ENCODE peak calls at places on chromosomes 6 and 20, in seven cellular contexts. J is AG10803, E is cardiac muscle cell, X is epithelial cell of esophagus, N is OCI-LY7, M is BJ, W is neural progenitor cell. G is an unnamed sample.

GRCh38 chr6:146851837-146852236 is 253.1 kb downstream of the ADGB start:
- DNase-seq in J (peak), M (peak), E (no peak), N (no peak), W (no peak), X (peak), G (peak)

GRCh38 chr6:82971877-82972460 is 93.7 kb downstream of the UBE3D start:
- DNase-seq in J (peak), E (no peak), W (no peak), X (no peak), N (no peak), M (no peak), G (no peak)

GRCh38 chr20:36802326-36803223 is 29.0 kb upstream of the DSN1 start:
- DNase-seq in X (peak), N (no peak), E (no peak), W (no peak), J (peak), M (no peak), G (peak)

GRCh38 chr6:13194852-13195251 is 133.5 kb downstream of the TBC1D7 start:
- DNase-seq in X (peak), J (peak), W (peak), N (peak), M (no peak), E (peak), G (peak)

GRCh38 chr6:11295969-11296368 is 63.5 kb upstream of the NEDD9 start:
- DNase-seq in M (no peak), X (no peak), E (no peak), N (no peak), W (no peak), J (no peak), G (no peak)

GRCh38 chr6:2839195-2839981 is 2.3 kb downstream of the SERPINB1 start:
- DNase-seq in M (no peak), E (no peak), N (no peak), J (peak), X (peak), W (no peak), G (peak)

GRCh38 chr20:48405909-48406308 is 421.9 kb downstream of the PREX1 start:
- DNase-seq in J (no peak), M (no peak), W (peak), X (no peak), E (no peak), N (no peak), G (no peak)

GRCh38 chr6:140320799-140321099 is 946.3 kb upstream of the CITED2 start:
- DNase-seq in J (no peak), N (no peak), E (no peak), W (no peak), X (no peak), M (no peak), G (no peak)

GRCh38 chr6:119865466-119866350 is 516.1 kb upstream of the MAN1A1 start:
- DNase-seq in X (peak), E (no peak), J (no peak), W (no peak), M (peak), N (no peak), G (no peak)

GRCh38 chr20:61674051-61674450 is 391.6 kb downstream of the TAF4 start:
- DNase-seq in N (no peak), X (no peak), M (no peak), W (no peak), J (no peak), E (no peak), G (no peak)

GRCh38 chr6:11039040-11039439 is 5.1 kb downstream of the ELOVL2 start:
- DNase-seq in N (no peak), X (no peak), W (no peak), M (no peak), J (no peak), E (no peak), G (no peak)

GRCh38 chr6:163950159-163950558 is 535.6 kb downstream of the QKI start:
- DNase-seq in N (no peak), E (no peak), W (no peak), X (no peak), M (no peak), J (peak), G (peak)

GRCh38 chr6:136822051-136822378 is 377 bp upstream of the PEX7 start:
- DNase-seq in W (peak), J (peak), X (no peak), M (peak), N (peak), E (no peak), G (no peak)

GRCh38 chr20:10093087-10093591 is 58.4 kb downstream of the ANKEF1 start:
- DNase-seq in M (peak), J (peak), W (no peak), E (no peak), N (no peak), X (peak), G (peak)

GRCh38 chr6:167898673-167899311 is 72.1 kb downstream of the AFDN start:
- DNase-seq in X (peak), N (peak), M (no peak), E (peak), J (peak), W (peak), G (peak)

GRCh38 chr6:105179244-105180065 is at the start of gene POPDC3:
- DNase-seq in E (peak), M (no peak), W (peak), X (peak), J (peak), N (no peak), G (peak)

GRCh38 chr6:21438986-21439352 is 154.6 kb upstream of the SOX4 start:
- DNase-seq in X (no peak), J (no peak), W (no peak), E (no peak), M (no peak), N (no peak), G (no peak)

GRCh38 chr6:17013701-17014100 is 88.1 kb upstream of the STMND1 start:
- DNase-seq in E (no peak), J (peak), N (no peak), M (peak), W (no peak), X (peak), G (peak)

GRCh38 chr6:104684911-104685415 is 174.8 kb downstream of the HACE1 start:
- DNase-seq in X (no peak), W (no peak), N (no peak), E (no peak), J (no peak), M (no peak), G (no peak)

GRCh38 chr6:170062209-170062903 is 228.5 kb downstream of the DLL1 start:
- DNase-seq in W (no peak), M (no peak), X (no peak), N (no peak), E (no peak), J (no peak), G (no peak)

GRCh38 chr20:37524221-37524700 is 3.2 kb downstream of the NNAT start:
- DNase-seq in J (no peak), E (no peak), M (no peak), W (no peak), N (no peak), X (no peak), G (no peak)

GRCh38 chr20:48524582-48524981 is 303.2 kb downstream of the PREX1 start:
- DNase-seq in M (no peak), X (no peak), N (no peak), E (no peak), J (no peak), W (no peak), G (no peak)

GRCh38 chr6:27518881-27519795 is 46.2 kb upstream of the ZNF184 start:
- DNase-seq in X (peak), N (peak), J (peak), E (peak), W (peak), M (peak), G (peak)

GRCh38 chr6:70668499-70668812 is 773 bp downstream of the SMAP1 start:
- DNase-seq in X (peak), W (no peak), N (no peak), E (peak), M (no peak), J (peak), G (no peak)

GRCh38 chr6:170093276-170093657 is 197.6 kb downstream of the DLL1 start:
- DNase-seq in M (no peak), N (no peak), X (no peak), E (no peak), J (no peak), W (no peak), G (no peak)

GRCh38 chr20:19073584-19074198 is 138.8 kb upstream of the SLC24A3 start:
- DNase-seq in X (no peak), N (peak), E (peak), W (peak), M (no peak), J (no peak), G (no peak)

GRCh38 chr6:130223508-130223907 is 757 bp upstream of the SAMD3 start:
- DNase-seq in M (no peak), E (no peak), W (no peak), X (peak), N (peak), J (no peak), G (no peak)

GRCh38 chr6:14857501-14857900 is 388.4 kb upstream of the JARID2 start:
- DNase-seq in W (no peak), M (no peak), J (no peak), X (no peak), N (no peak), E (no peak), G (no peak)

GRCh38 chr20:18144541-18145099 is 7.0 kb downstream of the KAT14 start:
- DNase-seq in M (no peak), J (no peak), N (no peak), W (no peak), E (no peak), X (peak), G (no peak)

GRCh38 chr6:82160255-82160990 is 87.1 kb downstream of the IBTK start:
- DNase-seq in X (no peak), J (no peak), E (no peak), W (no peak), M (no peak), N (no peak), G (no peak)

DNA sequence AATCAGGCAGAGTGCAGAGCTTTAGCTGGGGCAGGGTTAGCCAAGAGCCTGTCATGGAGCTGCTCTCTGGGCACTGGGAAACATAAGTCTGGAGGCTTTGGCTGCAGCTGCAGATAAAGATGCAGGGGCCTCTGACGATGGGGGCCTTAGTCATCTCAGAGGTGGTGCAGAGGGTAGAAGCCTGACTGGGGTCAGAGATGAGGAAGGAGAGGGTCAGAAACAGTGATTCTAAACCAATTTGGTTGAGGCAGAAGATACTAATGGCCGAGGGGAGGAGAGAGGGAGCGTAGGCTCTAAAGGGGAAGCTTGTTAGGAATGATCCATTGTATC is 33.7 kb downstream of the PLEKHG1 start:
- DNase-seq in X (no peak), M (no peak), E (no peak), W (no peak), N (no peak), J (no peak), G (no peak)
- H3K4me3 ChIP-seq in X (no peak), M (no peak), E (no peak), W (no peak), N (peak), J (no peak), G (no peak)

DNA sequence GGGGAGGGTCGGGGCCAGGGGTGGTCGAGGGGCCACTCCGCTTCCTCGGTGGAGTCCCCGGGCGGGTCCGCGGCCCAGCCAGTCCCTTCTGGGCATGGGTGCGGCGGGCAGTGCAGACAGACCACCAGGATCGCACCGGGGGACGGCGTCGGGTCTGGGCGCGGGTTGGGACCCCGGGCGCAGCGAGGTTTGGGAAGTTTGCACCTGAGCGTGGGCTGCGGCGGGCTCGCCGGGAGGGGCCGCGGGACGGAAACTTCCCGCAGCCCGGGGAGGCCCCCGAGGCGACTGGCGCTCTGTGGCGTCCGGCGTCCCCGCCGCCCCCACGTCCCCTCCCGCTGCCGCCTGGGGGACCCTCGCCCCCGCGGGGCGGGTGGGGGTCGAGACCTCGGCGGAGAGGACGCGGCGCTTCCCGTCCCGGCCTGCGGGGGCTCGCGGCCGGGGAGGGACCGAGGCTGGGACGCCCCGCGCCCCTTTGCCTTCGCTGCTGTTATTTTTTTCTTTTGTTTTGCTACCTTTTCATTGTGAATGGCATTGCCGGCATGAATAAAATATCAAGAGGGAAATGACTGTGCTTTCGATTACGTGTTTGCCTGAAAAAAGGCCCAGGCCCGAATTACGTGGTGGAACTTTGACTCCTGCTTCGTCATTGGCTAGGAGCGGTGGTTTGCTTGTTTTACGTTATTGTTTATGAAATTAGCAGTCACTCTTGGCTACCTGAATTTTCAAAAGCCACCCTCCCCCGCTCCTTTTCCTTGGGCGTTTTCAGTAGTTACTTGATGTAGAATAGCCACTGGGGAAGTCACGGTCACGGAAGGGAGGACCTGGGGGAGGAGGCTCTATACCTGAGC is 701 bp downstream of the SNX9 start:
- DNase-seq in M (no peak), X (peak), W (peak), J (peak), E (peak), N (no peak), G (peak)
- TF ChIP-seq CTCF in M (no peak), X (no peak), W (peak), J (no peak), E (no peak), N (no peak), G (no peak)

GRCh38 chr20:22584922-22585785 is 782 bp upstream of the FOXA2 start:
- DNase-seq in W (peak), E (peak), J (no peak), X (peak), N (no peak), M (no peak), G (no peak)

GRCh38 chr20:22583773-22584629 is at the start of gene FOXA2:
- DNase-seq in E (peak), M (no peak), W (peak), J (no peak), X (peak), N (no peak), G (peak)

GRCh38 chr20:22585786-22586493 is 1.6 kb upstream of the FOXA2 start:
- DNase-seq in E (no peak), J (no peak), N (no peak), W (no peak), X (no peak), M (no peak), G (no peak)

GRCh38 chr20:22582960-22583772 is 1.2 kb downstream of the FOXA2 start:
- DNase-seq in W (peak), X (peak), J (no peak), N (no peak), M (no peak), E (peak), G (no peak)

DNA sequence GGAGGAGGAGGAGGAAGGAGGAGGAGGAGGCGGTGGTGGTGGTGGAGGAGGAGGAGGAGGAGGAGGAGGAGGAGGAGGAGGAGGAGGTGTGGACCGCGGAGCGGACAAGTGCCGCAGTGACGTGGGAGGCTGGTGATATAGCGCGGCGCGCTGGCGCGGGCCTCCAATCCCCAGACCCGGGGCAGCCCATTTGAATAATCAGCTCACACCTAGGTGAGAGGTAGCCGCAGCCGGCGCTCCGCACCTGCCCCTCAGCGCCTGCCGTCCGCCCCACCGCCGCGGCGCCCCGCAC is 204 bp upstream of the FOXA2 start:
- DNase-seq in X (peak), J (no peak), W (peak), N (no peak), E (no peak), M (no peak), G (no peak)
- H3K4me3 ChIP-seq in X (peak), J (no peak), W (peak), N (no peak), E (no peak), M (no peak), G (no peak)

GRCh38 chr20:57387945-57388351 is 3.2 kb upstream of the RBM38 start:
- DNase-seq in W (no peak), X (no peak), J (no peak), M (no peak), E (no peak), N (no peak), G (no peak)
- TF ChIP-seq CTCF in W (no peak), X (no peak), J (no peak), M (no peak), E (no peak), N (no peak), G (no peak)

DNA sequence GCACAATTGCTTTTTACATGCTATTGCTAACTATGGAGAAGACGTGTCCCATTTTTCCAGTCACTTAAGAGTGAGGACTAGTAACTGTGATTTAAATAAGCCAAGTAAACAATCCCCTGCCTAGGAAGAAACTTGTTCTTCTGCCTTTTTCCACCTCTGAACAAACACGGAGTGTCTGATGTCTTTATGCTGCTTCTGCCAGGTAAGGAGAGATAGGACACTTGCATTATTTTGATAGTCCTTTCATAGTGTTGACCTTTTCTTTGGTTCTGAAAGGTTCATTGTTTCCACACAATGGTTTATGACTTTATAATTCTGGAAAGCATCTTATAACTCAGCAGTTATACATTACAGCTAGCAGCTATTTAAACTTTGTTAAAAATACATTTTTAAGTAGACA is 8.4 kb downstream of the LRP11 start:
- DNase-seq in J (no peak), N (no peak), M (no peak), W (no peak), X (peak), E (no peak), G (no peak)
- H3K4me3 ChIP-seq in J (peak), N (no peak), M (no peak), W (no peak), X (peak), E (no peak), G (peak)

GRCh38 chr20:63028461-63028921 is 21.7 kb upstream of the BHLHE23 start:
- DNase-seq in N (no peak), M (no peak), W (peak), X (no peak), E (no peak), J (no peak), G (no peak)
- TF ChIP-seq CTCF in N (no peak), M (no peak), W (no peak), X (no peak), E (no peak), J (no peak), G (no peak)

G was measured in astrocyte of the spinal cord.